ENCODE peak calls at places on chromosome 9, in ten cellular contexts. M is NCI-H82; F is frontal cortex; P is stimulated activated CD4-positive, alpha-beta T cell treated with anti-CD3 and anti-CD28 coated beads, Interleukin-2, amount 100 ng/mL, for 48 hours; A is ovary; K is activated CD4-positive, CD25-positive, alpha-beta regulatory T cell treated with anti-CD3 and anti-CD28 coated beads, Interleukin-2, amount 50 U/mL, for 16 hours; Y is COR-L47; L is tibial artery; Z is EL; X is dorsolateral prefrontal cortex. D is an unnamed sample.

GRCh38 chr9:84669293-84670105 is at the start of gene NTRK2:
- DNase-seq in M (peak), F (peak), P (peak), A (peak), K (no peak), Y (peak), L (peak), Z (peak), X (peak), D (no peak)

GRCh38 chr9:22214497-22215031 is 205.5 kb upstream of the CDKN2B start:
- DNase-seq in M (peak), F (no peak), P (no peak), A (no peak), K (no peak), Y (no peak), L (no peak), Z (peak), X (no peak), D (peak)

GRCh38 chr9:98191615-98192502 is 578 bp downstream of the CORO2A start:
- DNase-seq in M (peak), F (peak), P (peak), A (no peak), K (no peak), Y (no peak), L (no peak), Z (no peak), X (peak), D (no peak)

GRCh38 chr9:90107864-90108263 is 503.1 kb downstream of the GADD45G start:
- DNase-seq in M (no peak), F (no peak), P (no peak), A (no peak), K (no peak), Y (no peak), L (no peak), Z (no peak), X (no peak), D (no peak)

GRCh38 chr9:42852133-42852532 is 668.7 kb downstream of the SPATA31A6 start:
- DNase-seq in M (peak), F (no peak), P (peak), A (peak), K (no peak), Y (peak), L (no peak), Z (peak), X (peak), D (peak)

GRCh38 chr9:100488171-100488570 is 15.2 kb downstream of the TMEFF1 start:
- DNase-seq in M (no peak), F (no peak), P (no peak), A (no peak), K (no peak), Y (no peak), L (no peak), Z (no peak), X (no peak), D (no peak)

GRCh38 chr9:106277931-106278330 is 583.6 kb downstream of the TMEM38B start:
- DNase-seq in M (no peak), F (no peak), P (no peak), A (no peak), K (no peak), Y (no peak), L (no peak), Z (peak), X (no peak), D (no peak)

GRCh38 chr9:130426883-130427282 is 17.9 kb upstream of the ASS1 start:
- DNase-seq in M (no peak), F (no peak), P (no peak), A (no peak), K (no peak), Y (no peak), L (peak), Z (peak), X (peak), D (no peak)

GRCh38 chr9:34178698-34179527 is at the start of gene UBAP1:
- DNase-seq in M (peak), F (peak), P (peak), A (peak), K (peak), Y (peak), L (peak), Z (peak), X (peak), D (peak)

GRCh38 chr9:108743901-108744371 is 111.8 kb downstream of the ACTL7B start:
- DNase-seq in M (peak), F (no peak), P (no peak), A (no peak), K (no peak), Y (peak), L (no peak), Z (peak), X (no peak), D (peak)

GRCh38 chr9:133989554-133990365 is 2.4 kb downstream of the VAV2 start:
- DNase-seq in M (no peak), F (no peak), P (no peak), A (no peak), K (no peak), Y (no peak), L (no peak), Z (no peak), X (no peak), D (no peak)

GRCh38 chr9:86549434-86549833 is 195.2 kb upstream of the TUT7 start:
- DNase-seq in M (no peak), F (no peak), P (no peak), A (no peak), K (no peak), Y (no peak), L (no peak), Z (peak), X (no peak), D (peak)

GRCh38 chr9:114285166-114285867 is 37.6 kb upstream of the ORM1 start:
- DNase-seq in M (no peak), F (no peak), P (no peak), A (peak), K (no peak), Y (no peak), L (peak), Z (peak), X (no peak), D (peak)

GRCh38 chr9:35705372-35705771 is 15.6 kb upstream of the TPM2 start:
- DNase-seq in M (no peak), F (no peak), P (no peak), A (no peak), K (no peak), Y (no peak), L (no peak), Z (no peak), X (no peak), D (no peak)

GRCh38 chr9:136439550-136440408 is at the start of gene INPP5E:
- DNase-seq in M (peak), F (peak), P (peak), A (peak), K (peak), Y (peak), L (peak), Z (peak), X (peak), D (peak)

GRCh38 chr9:135144581-135145108 is 57.2 kb downstream of the OLFM1 start:
- DNase-seq in M (peak), F (no peak), P (no peak), A (no peak), K (no peak), Y (no peak), L (no peak), Z (no peak), X (no peak), D (no peak)

GRCh38 chr9:6184749-6185645 is 30.6 kb upstream of the IL33 start:
- DNase-seq in M (no peak), F (no peak), P (no peak), A (no peak), K (no peak), Y (no peak), L (no peak), Z (peak), X (no peak), D (no peak)

GRCh38 chr9:16058131-16058549 is 505.3 kb downstream of the CCDC171 start:
- DNase-seq in M (no peak), F (no peak), P (no peak), A (no peak), K (no peak), Y (no peak), L (no peak), Z (peak), X (no peak), D (peak)

GRCh38 chr9:101437806-101438232 is 2.2 kb upstream of the ALDOB start:
- DNase-seq in M (no peak), F (no peak), P (no peak), A (peak), K (no peak), Y (no peak), L (no peak), Z (no peak), X (no peak), D (no peak)

GRCh38 chr9:33781736-33782135 is 13.6 kb upstream of the PRSS3 start:
- DNase-seq in M (no peak), F (no peak), P (no peak), A (no peak), K (no peak), Y (no peak), L (no peak), Z (no peak), X (no peak), D (no peak)

GRCh38 chr9:133839822-133840329 is 101.7 kb upstream of the SARDH start:
- DNase-seq in M (peak), F (no peak), P (no peak), A (no peak), K (no peak), Y (no peak), L (no peak), Z (peak), X (no peak), D (peak)

GRCh38 chr9:87148391-87149237 is 201.3 kb upstream of the GAS1 start:
- DNase-seq in M (peak), F (peak), P (no peak), A (peak), K (no peak), Y (no peak), L (peak), Z (peak), X (peak), D (peak)

GRCh38 chr9:134773842-134774241 is 106.8 kb upstream of the FCN2 start:
- DNase-seq in M (no peak), F (no peak), P (no peak), A (no peak), K (no peak), Y (no peak), L (no peak), Z (no peak), X (peak), D (no peak)

GRCh38 chr9:17219261-17219660 is 84.4 kb downstream of the CNTLN start:
- DNase-seq in M (no peak), F (no peak), P (no peak), A (no peak), K (no peak), Y (no peak), L (no peak), Z (no peak), X (no peak), D (peak)

GRCh38 chr9:12735669-12736068 is 39.2 kb upstream of the LURAP1L start:
- DNase-seq in M (no peak), F (no peak), P (no peak), A (no peak), K (no peak), Y (no peak), L (no peak), Z (no peak), X (no peak), D (no peak)

GRCh38 chr9:129697111-129697955 is 31.9 kb downstream of the PRRX2 start:
- DNase-seq in M (peak), F (peak), P (peak), A (peak), K (no peak), Y (peak), L (peak), Z (peak), X (no peak), D (peak)

GRCh38 chr9:96567203-96567700 is 52.4 kb downstream of the CDC14B start:
- DNase-seq in M (no peak), F (no peak), P (no peak), A (no peak), K (no peak), Y (no peak), L (no peak), Z (no peak), X (no peak), D (no peak)

GRCh38 chr9:23011669-23012068 is 565.0 kb downstream of the DMRTA1 start:
- DNase-seq in M (no peak), F (no peak), P (no peak), A (no peak), K (no peak), Y (no peak), L (no peak), Z (peak), X (no peak), D (no peak)

GRCh38 chr9:35967042-35967441 is 9.1 kb upstream of the OR2S2 start:
- DNase-seq in M (no peak), F (no peak), P (no peak), A (no peak), K (no peak), Y (peak), L (no peak), Z (no peak), X (no peak), D (no peak)

GRCh38 chr9:108186996-108187395 is 668.8 kb downstream of the ACTL7B start:
- DNase-seq in M (no peak), F (no peak), P (no peak), A (peak), K (no peak), Y (no peak), L (no peak), Z (peak), X (no peak), D (peak)

GRCh38 chr9:15187589-15187988 is 119.4 kb downstream of the TTC39B start:
- DNase-seq in M (no peak), F (no peak), P (no peak), A (no peak), K (no peak), Y (no peak), L (no peak), Z (no peak), X (no peak), D (no peak)

GRCh38 chr9:129272348-129273025 is 94.4 kb upstream of the IER5L start:
- DNase-seq in M (no peak), F (no peak), P (no peak), A (peak), K (no peak), Y (no peak), L (peak), Z (no peak), X (no peak), D (no peak)

GRCh38 chr9:32430720-32431119 is 46.3 kb downstream of the ACO1 start:
- DNase-seq in M (no peak), F (no peak), P (no peak), A (no peak), K (no peak), Y (no peak), L (no peak), Z (peak), X (no peak), D (peak)

GRCh38 chr9:6247266-6247665 is 31.7 kb downstream of the IL33 start:
- DNase-seq in M (no peak), F (no peak), P (no peak), A (no peak), K (no peak), Y (no peak), L (no peak), Z (peak), X (no peak), D (no peak)

GRCh38 chr9:137055385-137056364 is 1.8 kb upstream of the ENTPD2 start:
- DNase-seq in M (no peak), F (peak), P (no peak), A (peak), K (no peak), Y (peak), L (no peak), Z (peak), X (peak), D (peak)

GRCh38 chr9:35660966-35661413 is 2.9 kb downstream of the CCDC107 start:
- DNase-seq in M (peak), F (no peak), P (no peak), A (no peak), K (no peak), Y (peak), L (peak), Z (peak), X (peak), D (peak)

GRCh38 chr9:117411547-117411946 is 3.3 kb downstream of the ASTN2 start:
- DNase-seq in M (peak), F (peak), P (no peak), A (no peak), K (no peak), Y (peak), L (peak), Z (peak), X (peak), D (peak)

GRCh38 chr9:136848393-136849037 is 694 bp upstream of the PHPT1 start:
- DNase-seq in M (peak), F (peak), P (no peak), A (no peak), K (no peak), Y (peak), L (peak), Z (no peak), X (no peak), D (peak)

GRCh38 chr9:110282023-110282766 is 25.9 kb upstream of the TXN start:
- DNase-seq in M (no peak), F (peak), P (no peak), A (no peak), K (no peak), Y (no peak), L (no peak), Z (no peak), X (no peak), D (no peak)